ENCODE peak calls at places on chromosomes 12 and 14, in ten cellular contexts. One of them, this sample, is unnamed.

GRCh38 chr12:121036810-121037326 is 2.2 kb downstream of the OASL start:
- DNase-seq in transverse colon: no peak
- DNase-seq in tibial nerve: no peak
- DNase-seq in H9: no peak
- DNase-seq in Panc1: no peak
- DNase-seq in choroid plexus epithelial cell: peak; percentile 68
- DNase-seq in GM12878: no peak
- DNase-seq in epithelial cell of esophagus: peak; percentile 77
- DNase-seq in progenitor cell of endocrine pancreas: no peak
- DNase-seq in cardiac muscle cell: peak; percentile 89
- DNase-seq in this sample: no peak

GRCh38 chr14:55180006-55180405 is 11.4 kb downstream of the DLGAP5 start:
- DNase-seq in transverse colon: no peak
- DNase-seq in tibial nerve: no peak
- DNase-seq in H9: no peak
- DNase-seq in Panc1: no peak
- DNase-seq in choroid plexus epithelial cell: no peak
- DNase-seq in GM12878: no peak
- DNase-seq in epithelial cell of esophagus: no peak
- DNase-seq in progenitor cell of endocrine pancreas: no peak
- DNase-seq in cardiac muscle cell: no peak
- DNase-seq in this sample: no peak

GRCh38 chr12:8018666-8019581 is 13.6 kb upstream of the FOXJ2 start:
- DNase-seq in transverse colon: no peak
- DNase-seq in tibial nerve: no peak
- DNase-seq in H9: peak; percentile 97
- DNase-seq in Panc1: no peak
- DNase-seq in choroid plexus epithelial cell: no peak
- DNase-seq in GM12878: no peak
- DNase-seq in epithelial cell of esophagus: no peak
- DNase-seq in progenitor cell of endocrine pancreas: peak; percentile 62
- DNase-seq in cardiac muscle cell: peak; percentile 22
- DNase-seq in this sample: no peak

GRCh38 chr12:70049596-70050360 is 193.5 kb upstream of the CNOT2 start:
- DNase-seq in transverse colon: peak; percentile 14
- DNase-seq in tibial nerve: no peak
- DNase-seq in H9: no peak
- DNase-seq in Panc1: no peak
- DNase-seq in choroid plexus epithelial cell: no peak
- DNase-seq in GM12878: peak; percentile 68
- DNase-seq in epithelial cell of esophagus: peak; percentile 95
- DNase-seq in progenitor cell of endocrine pancreas: no peak
- DNase-seq in cardiac muscle cell: no peak
- DNase-seq in this sample: no peak

GRCh38 chr14:104863923-104864266 is 1.2 kb upstream of the CEP170B start:
- DNase-seq in transverse colon: no peak
- DNase-seq in tibial nerve: no peak
- DNase-seq in H9: no peak
- DNase-seq in Panc1: no peak
- DNase-seq in choroid plexus epithelial cell: no peak
- DNase-seq in GM12878: no peak
- DNase-seq in epithelial cell of esophagus: no peak
- DNase-seq in progenitor cell of endocrine pancreas: no peak
- DNase-seq in cardiac muscle cell: no peak
- DNase-seq in this sample: no peak

GRCh38 chr14:22980672-22981089 is 1.7 kb downstream of the AJUBA start:
- DNase-seq in transverse colon: peak; percentile 59
- DNase-seq in tibial nerve: no peak
- DNase-seq in H9: peak; percentile 60
- DNase-seq in Panc1: no peak
- DNase-seq in choroid plexus epithelial cell: no peak
- DNase-seq in GM12878: no peak
- DNase-seq in epithelial cell of esophagus: peak; percentile 82
- DNase-seq in progenitor cell of endocrine pancreas: peak; percentile 55
- DNase-seq in cardiac muscle cell: peak; percentile 60
- DNase-seq in this sample: peak; percentile 60

GRCh38 chr12:121968880-121969279 is 50.5 kb downstream of the CFAP251 start:
- DNase-seq in transverse colon: peak; percentile 24
- DNase-seq in tibial nerve: peak; percentile 15
- DNase-seq in H9: no peak
- DNase-seq in Panc1: no peak
- DNase-seq in choroid plexus epithelial cell: no peak
- DNase-seq in GM12878: no peak
- DNase-seq in epithelial cell of esophagus: no peak
- DNase-seq in progenitor cell of endocrine pancreas: no peak
- DNase-seq in cardiac muscle cell: no peak
- DNase-seq in this sample: no peak

GRCh38 chr12:1810931-1811280 is 9.5 kb upstream of the LRTM2 start:
- DNase-seq in transverse colon: no peak
- DNase-seq in tibial nerve: no peak
- DNase-seq in H9: no peak
- DNase-seq in Panc1: no peak
- DNase-seq in choroid plexus epithelial cell: no peak
- DNase-seq in GM12878: no peak
- DNase-seq in epithelial cell of esophagus: no peak
- DNase-seq in progenitor cell of endocrine pancreas: no peak
- DNase-seq in cardiac muscle cell: no peak
- DNase-seq in this sample: no peak

GRCh38 chr12:106416273-106416672 is 58.7 kb downstream of the POLR3B start:
- DNase-seq in transverse colon: no peak
- DNase-seq in tibial nerve: no peak
- DNase-seq in H9: no peak
- DNase-seq in Panc1: no peak
- DNase-seq in choroid plexus epithelial cell: peak; percentile 25
- DNase-seq in GM12878: no peak
- DNase-seq in epithelial cell of esophagus: peak; percentile 8
- DNase-seq in progenitor cell of endocrine pancreas: no peak
- DNase-seq in cardiac muscle cell: peak; percentile 52
- DNase-seq in this sample: no peak

GRCh38 chr14:32597771-32598170 is 268.7 kb downstream of the AKAP6 start:
- DNase-seq in transverse colon: no peak
- DNase-seq in tibial nerve: no peak
- DNase-seq in H9: no peak
- DNase-seq in Panc1: no peak
- DNase-seq in choroid plexus epithelial cell: no peak
- DNase-seq in GM12878: no peak
- DNase-seq in epithelial cell of esophagus: no peak
- DNase-seq in progenitor cell of endocrine pancreas: no peak
- DNase-seq in cardiac muscle cell: no peak
- DNase-seq in this sample: no peak

GRCh38 chr14:56224179-56224578 is 106.0 kb downstream of the PELI2 start:
- DNase-seq in transverse colon: no peak
- DNase-seq in tibial nerve: no peak
- DNase-seq in H9: no peak
- DNase-seq in Panc1: no peak
- DNase-seq in choroid plexus epithelial cell: peak; percentile 13
- DNase-seq in GM12878: no peak
- DNase-seq in epithelial cell of esophagus: no peak
- DNase-seq in progenitor cell of endocrine pancreas: no peak
- DNase-seq in cardiac muscle cell: no peak
- DNase-seq in this sample: no peak

GRCh38 chr12:50387972-50388478 is 8.4 kb downstream of the FAM186A start:
- DNase-seq in transverse colon: no peak
- DNase-seq in tibial nerve: no peak
- DNase-seq in H9: peak; percentile 46
- DNase-seq in Panc1: no peak
- DNase-seq in choroid plexus epithelial cell: no peak
- DNase-seq in GM12878: no peak
- DNase-seq in epithelial cell of esophagus: no peak
- DNase-seq in progenitor cell of endocrine pancreas: no peak
- DNase-seq in cardiac muscle cell: no peak
- DNase-seq in this sample: no peak

GRCh38 chr14:63452796-63453195 is 90.4 kb downstream of the PPP2R5E start:
- DNase-seq in transverse colon: no peak
- DNase-seq in tibial nerve: no peak
- DNase-seq in H9: no peak
- DNase-seq in Panc1: no peak
- DNase-seq in choroid plexus epithelial cell: no peak
- DNase-seq in GM12878: no peak
- DNase-seq in epithelial cell of esophagus: no peak
- DNase-seq in progenitor cell of endocrine pancreas: no peak
- DNase-seq in cardiac muscle cell: no peak
- DNase-seq in this sample: no peak

DNA sequence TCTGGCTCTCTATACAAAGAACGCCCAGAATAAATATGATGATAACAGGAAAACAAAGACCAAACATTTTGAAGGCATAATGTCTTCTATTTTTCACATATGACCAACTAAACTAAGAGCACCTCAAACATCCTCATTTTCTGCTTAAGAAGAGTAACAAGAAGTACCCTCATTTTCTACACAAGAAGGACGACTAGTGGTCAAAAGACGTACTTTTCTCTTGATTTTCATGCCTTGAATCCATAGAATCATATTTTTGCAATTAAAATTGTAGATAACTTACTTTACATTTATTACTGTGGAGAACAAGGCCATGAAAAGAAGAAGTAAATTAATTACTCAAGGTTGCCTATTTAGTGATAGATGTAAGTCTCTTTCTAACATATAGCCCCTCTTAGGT is 358.6 kb downstream of the DUSP6 start:
- DNase-seq in transverse colon: no peak
- DNase-seq in tibial nerve: no peak
- DNase-seq in H9: no peak
- DNase-seq in Panc1: peak; percentile 15
- DNase-seq in choroid plexus epithelial cell: peak; percentile 89
- DNase-seq in GM12878: no peak
- DNase-seq in epithelial cell of esophagus: peak; percentile 65
- DNase-seq in progenitor cell of endocrine pancreas: no peak
- DNase-seq in cardiac muscle cell: peak; percentile 80
- DNase-seq in this sample: no peak
- TF ChIP-seq CTCF in transverse colon: peak; percentile 72
- TF ChIP-seq CTCF in tibial nerve: peak; percentile 73
- TF ChIP-seq CTCF in H9: peak; percentile 81
- TF ChIP-seq CTCF in Panc1: peak; percentile 39
- TF ChIP-seq CTCF in choroid plexus epithelial cell: peak; percentile 55
- TF ChIP-seq CTCF in GM12878: peak; percentile 37
- TF ChIP-seq CTCF in epithelial cell of esophagus: peak; percentile 45
- TF ChIP-seq CTCF in progenitor cell of endocrine pancreas: peak; percentile 73
- TF ChIP-seq CTCF in cardiac muscle cell: peak; percentile 56
- TF ChIP-seq CTCF in this sample: peak; percentile 58

GRCh38 chr12:25207883-25208282 is 12.8 kb downstream of the ETFRF1 start:
- DNase-seq in transverse colon: no peak
- DNase-seq in tibial nerve: no peak
- DNase-seq in H9: no peak
- DNase-seq in Panc1: no peak
- DNase-seq in choroid plexus epithelial cell: no peak
- DNase-seq in GM12878: no peak
- DNase-seq in epithelial cell of esophagus: no peak
- DNase-seq in progenitor cell of endocrine pancreas: no peak
- DNase-seq in cardiac muscle cell: no peak
- DNase-seq in this sample: no peak
- TF ChIP-seq CTCF in transverse colon: no peak
- TF ChIP-seq CTCF in tibial nerve: no peak
- TF ChIP-seq CTCF in H9: no peak
- TF ChIP-seq CTCF in Panc1: no peak
- TF ChIP-seq CTCF in choroid plexus epithelial cell: no peak
- TF ChIP-seq CTCF in GM12878: no peak
- TF ChIP-seq CTCF in epithelial cell of esophagus: no peak
- TF ChIP-seq CTCF in progenitor cell of endocrine pancreas: no peak
- TF ChIP-seq CTCF in cardiac muscle cell: no peak
- TF ChIP-seq CTCF in this sample: no peak

GRCh38 chr12:16610006-16610520 is 4.1 kb upstream of the LMO3 start:
- DNase-seq in transverse colon: no peak
- DNase-seq in tibial nerve: no peak
- DNase-seq in H9: no peak
- DNase-seq in Panc1: no peak
- DNase-seq in choroid plexus epithelial cell: no peak
- DNase-seq in GM12878: no peak
- DNase-seq in epithelial cell of esophagus: no peak
- DNase-seq in progenitor cell of endocrine pancreas: no peak
- DNase-seq in cardiac muscle cell: no peak
- DNase-seq in this sample: no peak
- TF ChIP-seq CTCF in transverse colon: no peak
- TF ChIP-seq CTCF in tibial nerve: no peak
- TF ChIP-seq CTCF in H9: no peak
- TF ChIP-seq CTCF in Panc1: no peak
- TF ChIP-seq CTCF in choroid plexus epithelial cell: no peak
- TF ChIP-seq CTCF in GM12878: no peak
- TF ChIP-seq CTCF in epithelial cell of esophagus: no peak
- TF ChIP-seq CTCF in progenitor cell of endocrine pancreas: no peak
- TF ChIP-seq CTCF in cardiac muscle cell: no peak
- TF ChIP-seq CTCF in this sample: no peak

GRCh38 chr14:100899841-100900771 is 3.4 kb downstream of the RTL1 start:
- DNase-seq in transverse colon: no peak
- DNase-seq in tibial nerve: no peak
- DNase-seq in H9: peak; percentile 51
- DNase-seq in Panc1: no peak
- DNase-seq in choroid plexus epithelial cell: no peak
- DNase-seq in GM12878: no peak
- DNase-seq in epithelial cell of esophagus: no peak
- DNase-seq in progenitor cell of endocrine pancreas: no peak
- DNase-seq in cardiac muscle cell: peak; percentile 19
- DNase-seq in this sample: peak; percentile 25

GRCh38 chr14:100901391-100902183 is 1.9 kb downstream of the RTL1 start:
- DNase-seq in transverse colon: no peak
- DNase-seq in tibial nerve: no peak
- DNase-seq in H9: no peak
- DNase-seq in Panc1: no peak
- DNase-seq in choroid plexus epithelial cell: no peak
- DNase-seq in GM12878: no peak
- DNase-seq in epithelial cell of esophagus: no peak
- DNase-seq in progenitor cell of endocrine pancreas: no peak
- DNase-seq in cardiac muscle cell: no peak
- DNase-seq in this sample: peak; percentile 25

GRCh38 chr14:100902295-100902694 is 1.2 kb downstream of the RTL1 start:
- DNase-seq in transverse colon: no peak
- DNase-seq in tibial nerve: no peak
- DNase-seq in H9: peak; percentile 75
- DNase-seq in Panc1: no peak
- DNase-seq in choroid plexus epithelial cell: no peak
- DNase-seq in GM12878: no peak
- DNase-seq in epithelial cell of esophagus: no peak
- DNase-seq in progenitor cell of endocrine pancreas: no peak
- DNase-seq in cardiac muscle cell: no peak
- DNase-seq in this sample: peak; percentile 20

GRCh38 chr14:100898935-100899840 is 4.3 kb downstream of the RTL1 start:
- DNase-seq in transverse colon: no peak
- DNase-seq in tibial nerve: no peak
- DNase-seq in H9: peak; percentile 28
- DNase-seq in Panc1: no peak
- DNase-seq in choroid plexus epithelial cell: peak; percentile 34
- DNase-seq in GM12878: no peak
- DNase-seq in epithelial cell of esophagus: no peak
- DNase-seq in progenitor cell of endocrine pancreas: no peak
- DNase-seq in cardiac muscle cell: peak; percentile 19
- DNase-seq in this sample: peak; percentile 24

DNA sequence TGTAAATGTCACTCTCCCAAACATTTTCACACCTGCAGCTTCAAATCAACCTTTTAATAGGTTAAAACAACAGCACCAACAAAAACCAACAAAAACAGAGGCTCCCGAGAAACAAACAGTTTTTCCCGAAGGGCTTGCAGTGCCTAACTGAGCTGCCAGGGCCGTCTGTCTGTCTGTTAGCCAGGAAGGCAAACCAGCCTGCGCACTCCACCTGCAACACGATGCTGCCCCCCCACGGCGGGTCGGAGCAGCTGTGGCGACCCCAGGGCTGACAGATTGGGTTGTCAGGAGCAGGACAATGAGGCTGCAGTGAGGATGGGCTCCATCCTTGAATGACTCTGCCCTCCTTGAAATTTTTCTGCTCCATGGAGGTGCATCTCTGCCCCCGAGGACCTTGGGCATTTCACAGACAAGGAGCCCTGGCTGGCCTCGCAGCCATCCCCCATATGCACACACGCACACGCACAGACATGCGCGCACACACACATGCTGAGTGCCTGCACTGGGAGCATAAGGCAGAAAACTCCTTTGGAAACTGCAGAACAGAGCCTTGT is 2.6 kb downstream of the RTL1 start:
- DNase-seq in transverse colon: peak; percentile 50
- DNase-seq in tibial nerve: no peak
- DNase-seq in H9: peak; percentile 76
- DNase-seq in Panc1: no peak
- DNase-seq in choroid plexus epithelial cell: peak; percentile 22
- DNase-seq in GM12878: no peak
- DNase-seq in epithelial cell of esophagus: peak; percentile 33
- DNase-seq in progenitor cell of endocrine pancreas: peak; percentile 52
- DNase-seq in cardiac muscle cell: peak; percentile 27
- DNase-seq in this sample: peak; percentile 28
- TF ChIP-seq CTCF in transverse colon: peak; percentile 36
- TF ChIP-seq CTCF in tibial nerve: no peak
- TF ChIP-seq CTCF in H9: peak; percentile 62
- TF ChIP-seq CTCF in Panc1: peak; percentile 76
- TF ChIP-seq CTCF in choroid plexus epithelial cell: peak; percentile 48
- TF ChIP-seq CTCF in GM12878: no peak
- TF ChIP-seq CTCF in epithelial cell of esophagus: peak; percentile 39
- TF ChIP-seq CTCF in progenitor cell of endocrine pancreas: peak; percentile 43
- TF ChIP-seq CTCF in cardiac muscle cell: peak; percentile 21
- TF ChIP-seq CTCF in this sample: no peak